ENCODE peak calls at places on chromosomes 1 and 21, in eight cellular contexts. B, L, X, O, N, U, Q and V are unnamed samples.

GRCh38 chr1:56550132-56550531 is 29.2 kb downstream of the PLPP3 start:
- DNase-seq in B (no peak), L (peak), X (no peak), O (no peak), N (no peak), U (no peak), Q (no peak), V (peak)

GRCh38 chr1:20215716-20216115 is 29.4 kb upstream of the PLA2G2C start:
- DNase-seq in B (no peak), L (no peak), X (no peak), O (no peak), N (no peak), U (no peak), Q (no peak), V (no peak)

GRCh38 chr1:217363319-217363718 is 267.6 kb downstream of the GPATCH2 start:
- DNase-seq in B (no peak), L (no peak), X (no peak), O (no peak), N (no peak), U (no peak), Q (no peak), V (no peak)

GRCh38 chr1:214584805-214585766 is 17.9 kb upstream of the CENPF start:
- DNase-seq in B (no peak), L (peak), X (no peak), O (no peak), N (no peak), U (no peak), Q (no peak), V (peak)

GRCh38 chr1:203126151-203126865 is 1.2 kb upstream of the ADORA1 start:
- DNase-seq in B (no peak), L (peak), X (no peak), O (no peak), N (no peak), U (no peak), Q (no peak), V (no peak)

GRCh38 chr21:43728467-43729390 is 9.8 kb downstream of the PDXK start:
- DNase-seq in B (peak), L (peak), X (peak), O (peak), N (peak), U (peak), Q (peak), V (peak)

GRCh38 chr1:58933599-58933926 is 149.7 kb upstream of the JUN start:
- DNase-seq in B (no peak), L (no peak), X (no peak), O (no peak), N (no peak), U (no peak), Q (no peak), V (no peak)

GRCh38 chr1:167052389-167052788 is 37.8 kb downstream of the GPA33 start:
- DNase-seq in B (no peak), L (peak), X (no peak), O (no peak), N (no peak), U (peak), Q (no peak), V (no peak)

GRCh38 chr1:238474263-238474662 is 583.5 kb upstream of the ZP4 start:
- DNase-seq in B (no peak), L (no peak), X (no peak), O (no peak), N (no peak), U (no peak), Q (no peak), V (no peak)

GRCh38 chr21:45990049-45990711 is 8.6 kb downstream of the COL6A1 start:
- DNase-seq in B (no peak), L (no peak), X (no peak), O (peak), N (peak), U (no peak), Q (no peak), V (no peak)

GRCh38 chr1:190098756-190099155 is 378.9 kb downstream of the BRINP3 start:
- DNase-seq in B (no peak), L (no peak), X (no peak), O (no peak), N (no peak), U (no peak), Q (no peak), V (no peak)

GRCh38 chr1:174005032-174005431 is 17.1 kb downstream of the RC3H1 start:
- DNase-seq in B (no peak), L (no peak), X (no peak), O (no peak), N (peak), U (peak), Q (no peak), V (no peak)

GRCh38 chr1:68011786-68012375 is 38.5 kb downstream of the DIRAS3 start:
- DNase-seq in B (no peak), L (no peak), X (no peak), O (no peak), N (no peak), U (no peak), Q (no peak), V (no peak)

DNA sequence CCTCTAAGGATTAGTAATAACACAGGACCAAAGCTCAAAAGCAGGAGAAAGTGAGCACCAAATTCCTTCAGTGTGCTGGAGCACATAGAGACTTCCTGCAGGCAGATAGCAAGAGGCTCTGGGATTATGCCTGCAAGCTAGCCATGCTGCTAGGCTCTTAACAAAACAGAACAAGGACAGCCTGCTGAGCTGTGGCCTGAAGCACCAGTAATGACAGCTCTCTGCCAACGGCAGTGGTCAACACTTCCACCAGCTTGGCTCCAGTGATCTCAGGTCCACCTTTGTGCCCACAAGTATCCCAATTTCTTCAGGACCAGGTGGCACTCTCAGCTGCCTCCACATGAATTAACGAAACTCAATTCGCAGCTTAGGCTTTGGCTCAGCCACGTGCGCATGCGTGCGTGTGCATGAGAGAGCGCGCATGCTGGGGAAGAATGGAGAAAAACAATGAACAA is 64.2 kb downstream of the SLC45A1 start:
- DNase-seq in B (no peak), L (peak), X (no peak), O (no peak), N (no peak), U (no peak), Q (no peak), V (no peak)
- H3K27ac ChIP-seq in B (no peak), L (peak), X (peak), O (no peak), N (peak), U (no peak), Q (peak), V (no peak)

DNA sequence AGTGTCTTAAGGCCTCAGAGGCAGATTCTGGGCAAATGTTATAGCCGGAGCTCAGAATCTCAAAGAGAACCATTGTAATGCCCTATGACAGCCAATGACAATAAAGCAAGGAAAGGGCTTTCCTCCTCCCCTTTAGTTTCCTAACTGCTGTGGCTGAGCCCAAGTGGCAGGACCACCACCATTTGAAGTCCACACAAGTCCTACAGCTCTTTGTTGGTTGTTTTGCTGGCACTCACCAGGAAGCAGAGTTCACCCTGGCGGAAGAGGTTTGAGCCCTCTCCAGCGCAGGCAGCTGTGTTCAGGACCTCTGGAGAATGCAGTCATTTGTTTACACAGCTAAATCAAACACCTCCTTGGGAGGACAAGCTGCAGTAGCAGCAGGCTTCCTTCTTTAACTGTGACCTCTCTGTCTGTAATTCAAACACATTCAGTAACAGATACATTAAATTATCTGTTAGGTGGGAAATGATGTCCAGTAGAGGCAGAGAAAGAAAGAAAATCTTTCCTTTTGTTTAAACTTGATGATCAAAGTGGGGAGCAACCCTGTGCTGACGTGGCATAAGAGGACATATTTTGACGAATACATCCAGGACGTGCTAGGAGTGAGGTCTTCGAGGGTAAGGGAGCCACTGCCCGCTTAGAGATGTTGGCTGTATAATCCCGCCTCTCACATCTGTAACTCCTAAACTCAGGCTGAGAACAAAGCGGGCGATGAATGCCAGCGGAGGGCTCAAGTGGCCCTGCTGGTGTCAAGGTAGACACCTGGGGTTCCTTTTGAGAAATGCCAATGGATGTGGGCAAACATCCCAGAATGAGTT is 51.9 kb downstream of the ABCA4 start:
- DNase-seq in B (peak), L (no peak), X (no peak), O (no peak), N (peak), U (no peak), Q (no peak), V (peak)
- H3K27ac ChIP-seq in B (peak), L (no peak), X (no peak), O (peak), N (peak), U (no peak), Q (peak), V (peak)

GRCh38 chr1:116515702-116516101 is 55.1 kb downstream of the CD58 start:
- DNase-seq in B (no peak), L (no peak), X (no peak), O (no peak), N (no peak), U (no peak), Q (no peak), V (no peak)
- H3K27ac ChIP-seq in B (no peak), L (no peak), X (peak), O (no peak), N (peak), U (no peak), Q (peak), V (no peak)

DNA sequence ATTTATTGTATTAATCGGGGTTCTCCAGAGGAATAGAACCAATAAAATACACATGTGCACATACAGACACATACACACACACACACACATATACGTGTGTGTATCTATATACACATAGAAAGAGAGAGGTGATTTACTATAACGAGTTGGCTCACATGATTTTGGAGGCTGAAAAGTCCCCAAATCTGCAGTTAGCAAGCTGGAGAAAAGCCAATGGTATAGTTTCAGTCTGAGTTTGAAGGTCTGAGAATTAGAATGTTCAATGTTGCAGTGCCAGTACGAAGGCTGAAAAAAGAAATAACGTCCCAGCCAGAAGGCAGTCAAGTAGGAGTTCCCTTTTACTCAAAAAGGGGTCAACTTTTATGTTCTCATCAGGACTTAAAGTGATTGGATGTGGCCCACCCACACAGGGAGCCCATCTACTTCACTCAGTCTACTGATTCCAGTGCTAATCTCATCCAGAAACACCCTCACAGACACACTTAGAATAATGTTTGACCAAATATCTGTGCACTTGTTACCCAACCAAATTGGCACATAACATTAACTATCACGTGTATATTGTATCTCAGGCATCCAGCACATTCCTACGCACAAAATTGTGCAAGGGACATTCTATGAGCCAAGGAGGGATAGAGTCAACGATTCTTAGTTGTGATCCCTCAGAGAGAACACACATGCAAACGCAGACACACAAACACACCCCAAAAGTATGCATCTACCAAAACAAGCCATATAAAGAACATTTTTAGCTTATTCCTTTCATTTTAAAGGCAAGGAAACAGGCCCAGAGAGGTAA is 195.5 kb upstream of the DUSP10 start:
- DNase-seq in B (no peak), L (no peak), X (no peak), O (no peak), N (no peak), U (no peak), Q (no peak), V (no peak)
- H3K27ac ChIP-seq in B (no peak), L (no peak), X (no peak), O (no peak), N (no peak), U (no peak), Q (no peak), V (no peak)

GRCh38 chr1:61853545-61853944 is 111.3 kb downstream of the PATJ start:
- DNase-seq in B (no peak), L (no peak), X (no peak), O (no peak), N (no peak), U (peak), Q (no peak), V (peak)
- H3K27ac ChIP-seq in B (no peak), L (no peak), X (no peak), O (no peak), N (no peak), U (no peak), Q (no peak), V (no peak)

DNA sequence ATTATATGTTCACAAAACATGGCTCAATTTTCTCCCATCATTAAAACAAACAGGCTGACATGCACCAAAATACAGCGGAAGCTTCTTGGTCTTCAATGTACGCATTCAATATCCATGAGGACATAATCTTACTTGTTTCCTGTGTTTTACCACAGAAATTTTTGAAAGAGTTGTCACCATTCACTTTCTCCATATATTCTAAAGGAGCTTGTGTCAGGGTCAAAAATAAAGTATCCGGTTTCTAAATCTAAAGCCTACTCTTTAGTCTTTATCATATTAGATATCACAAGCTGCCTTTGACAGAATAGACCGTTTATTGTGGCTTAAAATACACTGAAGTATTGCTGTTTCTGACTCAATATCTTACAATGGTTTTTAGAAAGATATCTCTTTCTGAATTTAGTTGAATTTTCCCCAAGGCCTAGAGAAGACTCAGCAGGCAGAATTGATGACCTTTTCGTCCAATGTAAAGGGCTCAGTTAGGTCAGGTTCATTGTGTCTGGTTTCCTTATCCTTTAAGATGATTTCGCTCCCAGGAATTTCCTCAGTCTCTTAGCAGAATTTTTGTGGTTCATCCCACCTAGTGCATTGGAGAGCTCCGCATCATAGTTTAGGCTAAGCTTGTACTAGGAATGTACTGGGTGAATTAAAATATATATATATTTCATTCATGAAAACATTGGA is 717.2 kb downstream of the NCAM2 start:
- DNase-seq in B (no peak), L (no peak), X (no peak), O (no peak), N (no peak), U (no peak), Q (no peak), V (no peak)
- H3K27ac ChIP-seq in B (no peak), L (no peak), X (no peak), O (no peak), N (no peak), U (no peak), Q (no peak), V (no peak)